ENCODE peak calls at places on chromosomes 5 and 9, in four cellular contexts. T is Calu3, V is transverse colon, N is BE2C. S is an unnamed sample.

GRCh38 chr5:142529626-142530278 is 156.1 kb downstream of the FGF1 start:
- DNase-seq in T (peak), V (no peak), N (no peak), S (no peak)

GRCh38 chr9:138112090-138112748 is 234.6 kb downstream of the CACNA1B start:
- DNase-seq in T (no peak), V (no peak), N (no peak), S (no peak)

GRCh38 chr5:7392401-7393024 is 3.4 kb upstream of the ADCY2 start:
- DNase-seq in T (peak), V (no peak), N (no peak), S (peak)

GRCh38 chr9:15155826-15156225 is 151.2 kb downstream of the TTC39B start:
- DNase-seq in T (no peak), V (no peak), N (no peak), S (no peak)

GRCh38 chr5:52794519-52794918 is 6.8 kb downstream of the ITGA1 start:
- DNase-seq in T (no peak), V (no peak), N (no peak), S (no peak)

GRCh38 chr5:139911425-139912120 is 116.0 kb downstream of the PSD2 start:
- DNase-seq in T (no peak), V (no peak), N (no peak), S (no peak)

GRCh38 chr9:91408475-91408874 is 15.2 kb downstream of the NFIL3 start:
- DNase-seq in T (no peak), V (no peak), N (no peak), S (no peak)

GRCh38 chr5:120463991-120464626 is at the start of gene PRR16:
- DNase-seq in T (peak), V (peak), N (peak), S (peak)

GRCh38 chr5:179275941-179276837 is 69.1 kb downstream of the ADAMTS2 start:
- DNase-seq in T (no peak), V (peak), N (no peak), S (no peak)

GRCh38 chr5:171390883-171391677 is 3.4 kb downstream of the NPM1 start:
- DNase-seq in T (no peak), V (no peak), N (no peak), S (no peak)

GRCh38 chr5:171388816-171389168 is 1.1 kb downstream of the NPM1 start:
- DNase-seq in T (no peak), V (no peak), N (no peak), S (peak)

GRCh38 chr5:171391996-171392577 is 4.4 kb downstream of the NPM1 start:
- DNase-seq in T (no peak), V (no peak), N (no peak), S (no peak)

GRCh38 chr5:171395042-171395441 is 7.4 kb downstream of the NPM1 start:
- DNase-seq in T (no peak), V (no peak), N (no peak), S (no peak)

GRCh38 chr5:171392585-171393159 is 5.0 kb downstream of the NPM1 start:
- DNase-seq in T (no peak), V (no peak), N (no peak), S (no peak)
- TF ChIP-seq CTCF in T (no peak), V (no peak), N (no peak), S (no peak)

DNA sequence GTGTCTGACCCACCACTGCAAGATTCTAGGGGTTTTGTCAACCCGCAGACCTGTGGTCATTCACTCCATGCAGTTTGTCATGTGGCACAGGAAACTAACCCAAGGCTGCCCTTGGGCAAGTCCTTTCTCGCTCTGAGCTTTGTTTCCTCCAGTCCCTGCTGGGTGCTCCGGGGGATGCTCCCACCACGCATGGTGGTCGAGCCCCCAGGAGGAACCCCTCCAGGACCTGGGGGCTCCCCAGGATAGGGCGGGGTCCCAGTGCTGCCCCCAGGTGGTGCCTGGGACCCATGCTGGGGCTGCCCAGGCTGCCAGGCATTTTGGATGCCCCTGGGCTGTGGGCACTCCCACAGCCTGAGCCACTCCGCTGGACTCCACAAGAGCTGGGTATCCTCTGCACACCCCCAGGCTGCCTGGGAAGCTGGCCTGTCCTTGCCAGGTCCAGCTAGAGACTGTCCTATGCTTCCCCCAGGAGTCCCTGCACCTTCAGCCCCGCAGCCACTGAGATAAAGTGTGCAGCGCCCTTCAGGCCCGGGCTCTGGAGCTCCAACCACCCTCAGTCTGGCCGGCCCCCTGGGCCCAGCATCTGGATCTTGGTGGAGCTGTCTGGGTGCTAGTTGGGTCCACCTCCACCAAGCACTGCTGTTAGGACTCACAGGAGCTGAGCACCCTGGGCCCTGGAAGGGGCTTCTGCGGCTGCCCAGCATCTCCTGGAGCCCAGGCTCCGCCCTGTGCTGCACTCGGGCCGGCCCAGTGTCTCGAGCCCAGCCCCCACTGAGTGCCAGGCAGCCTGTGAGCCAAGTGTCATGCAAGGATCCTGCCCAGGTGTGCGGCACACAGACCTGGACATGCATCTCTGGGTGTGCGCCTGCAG is 104.3 kb downstream of the PHF2 start:
- DNase-seq in T (no peak), V (peak), N (no peak), S (no peak)
- TF ChIP-seq CTCF in T (no peak), V (no peak), N (no peak), S (peak)

GRCh38 chr9:95736891-95737522 is 138.5 kb upstream of the ERCC6L2 start:
- DNase-seq in T (no peak), V (no peak), N (peak), S (peak)

GRCh38 chr9:95738438-95738837 is 137.1 kb upstream of the ERCC6L2 start:
- DNase-seq in T (no peak), V (no peak), N (no peak), S (no peak)

GRCh38 chr9:95735701-95736100 is 139.8 kb upstream of the ERCC6L2 start:
- DNase-seq in T (no peak), V (no peak), N (no peak), S (no peak)

GRCh38 chr9:95733687-95734659 is 141.5 kb upstream of the ERCC6L2 start:
- DNase-seq in T (no peak), V (no peak), N (no peak), S (no peak)

DNA sequence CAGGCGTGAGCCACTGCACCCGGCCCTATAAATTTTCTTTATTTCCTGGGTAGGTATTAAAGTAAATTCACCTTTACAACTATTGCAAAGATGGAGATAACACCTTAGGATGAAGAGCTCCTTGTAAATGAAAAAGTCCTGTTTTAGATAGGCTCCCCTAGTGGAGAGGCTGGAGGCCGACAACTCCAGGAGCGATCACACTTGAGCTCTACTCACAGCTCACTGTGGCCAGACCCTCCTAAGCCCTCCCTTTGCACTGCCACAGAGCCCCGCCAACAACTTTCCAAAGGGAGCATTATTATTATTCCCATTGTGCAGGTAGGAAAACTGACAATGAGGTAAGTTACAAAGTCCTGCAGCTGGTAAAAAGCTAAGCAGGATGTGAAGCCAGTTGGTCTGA is 139.1 kb upstream of the ERCC6L2 start:
- DNase-seq in T (no peak), V (no peak), N (no peak), S (no peak)
- TF ChIP-seq CTCF in T (peak), V (peak), N (peak), S (peak)

DNA sequence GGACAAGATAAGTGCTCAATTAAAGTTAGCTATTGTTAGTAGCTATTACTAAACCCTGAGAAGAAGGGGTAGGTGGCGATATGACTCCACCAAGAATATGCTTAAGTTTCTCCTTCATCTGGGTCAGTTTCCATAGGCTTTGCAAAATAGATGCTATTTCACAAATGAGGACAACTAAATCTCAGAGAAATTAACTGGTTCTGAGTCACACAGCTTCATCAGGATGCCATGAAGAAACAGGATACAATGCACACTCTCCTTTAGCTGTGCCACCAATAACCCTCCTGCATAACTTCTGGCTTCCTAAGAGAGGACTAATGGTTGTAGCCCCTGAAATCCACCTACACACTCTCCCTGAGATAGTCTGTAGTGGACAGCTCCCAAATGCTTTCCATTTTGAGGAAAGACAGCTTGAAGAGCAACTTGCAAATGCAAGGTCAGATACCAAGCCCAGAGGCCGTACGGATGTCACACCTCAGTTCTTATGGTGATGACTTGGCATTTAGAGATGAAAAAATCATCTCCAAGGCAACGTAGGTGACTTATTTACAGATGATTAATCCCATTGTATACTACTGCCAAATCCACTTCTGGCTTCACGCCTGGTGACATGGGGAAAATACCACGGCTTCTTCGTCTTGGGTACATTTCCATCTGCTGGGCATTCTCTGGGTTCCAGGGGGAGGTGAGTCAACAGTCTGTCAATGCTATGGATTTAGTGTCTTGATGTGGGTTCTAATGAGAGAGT is 251.4 kb upstream of the IL12B start:
- DNase-seq in T (peak), V (no peak), N (no peak), S (no peak)
- TF ChIP-seq CTCF in T (no peak), V (no peak), N (no peak), S (no peak)

DNA sequence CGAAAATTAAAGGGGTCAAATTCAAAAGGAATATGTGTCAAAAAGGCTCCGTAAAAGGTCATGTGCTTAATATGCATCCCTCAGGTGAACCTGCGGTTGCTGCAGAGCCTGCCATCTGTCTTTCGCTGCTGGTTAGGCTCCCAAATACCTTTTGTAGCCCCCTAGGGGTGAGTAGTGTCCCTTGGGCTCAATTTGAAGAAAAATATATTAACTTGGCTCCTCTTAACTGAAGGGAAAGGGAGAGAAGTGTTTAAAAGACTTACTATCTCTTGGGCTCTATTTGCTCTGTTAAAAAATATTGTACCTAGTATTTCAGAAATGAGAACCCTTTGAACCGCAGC is 176.5 kb upstream of the ADAMTSL1 start:
- DNase-seq in T (peak), V (no peak), N (no peak), S (no peak)
- TF ChIP-seq CTCF in T (no peak), V (no peak), N (no peak), S (no peak)

GRCh38 chr5:134003957-134004625 is 684 bp downstream of the VDAC1 start:
- DNase-seq in T (peak), V (peak), N (peak), S (peak)

GRCh38 chr5:134005415-134006118 is 792 bp upstream of the VDAC1 start:
- DNase-seq in T (peak), V (peak), N (peak), S (peak)

GRCh38 chr5:134003064-134003956 is 1.5 kb downstream of the VDAC1 start:
- DNase-seq in T (no peak), V (no peak), N (no peak), S (no peak)

GRCh38 chr5:134006119-134006514 is 1.3 kb upstream of the VDAC1 start:
- DNase-seq in T (no peak), V (no peak), N (no peak), S (no peak)

GRCh38 chr5:134004626-134005414 is at the start of gene VDAC1:
- DNase-seq in T (peak), V (peak), N (peak), S (peak)
- TF ChIP-seq CTCF in T (no peak), V (no peak), N (peak), S (no peak)

DNA sequence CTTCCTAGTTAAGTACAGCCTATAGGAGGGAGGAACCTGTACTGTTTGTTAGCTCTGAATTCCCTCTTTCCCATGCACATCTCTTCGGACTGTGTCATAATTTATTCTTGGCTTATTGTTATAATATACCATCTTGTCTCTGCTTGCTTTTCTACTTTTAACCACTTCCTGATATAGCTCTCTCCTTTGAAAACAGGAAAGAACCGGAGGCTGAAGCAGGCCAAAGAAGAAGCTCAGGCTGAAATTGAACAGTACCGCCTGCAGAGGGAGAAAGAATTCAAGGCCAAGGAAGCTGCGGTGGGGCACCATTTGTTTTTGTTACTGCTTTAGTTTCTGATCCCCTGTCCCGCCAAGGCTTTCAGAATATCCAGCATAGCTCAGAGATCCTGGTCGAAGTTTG is 4.8 kb downstream of the ATP6V1G1 start:
- DNase-seq in T (no peak), V (peak), N (no peak), S (no peak)
- TF ChIP-seq CTCF in T (no peak), V (peak), N (no peak), S (no peak)

GRCh38 chr9:80233102-80233843 is 661.5 kb downstream of the TLE4 start:
- DNase-seq in T (no peak), V (no peak), N (peak), S (no peak)
- TF ChIP-seq CTCF in T (no peak), V (no peak), N (no peak), S (no peak)

GRCh38 chr9:100714372-100715099 is 136.7 kb downstream of the CAVIN4 start:
- DNase-seq in T (peak), V (peak), N (peak), S (peak)
- TF ChIP-seq CTCF in T (peak), V (peak), N (peak), S (peak)

DNA sequence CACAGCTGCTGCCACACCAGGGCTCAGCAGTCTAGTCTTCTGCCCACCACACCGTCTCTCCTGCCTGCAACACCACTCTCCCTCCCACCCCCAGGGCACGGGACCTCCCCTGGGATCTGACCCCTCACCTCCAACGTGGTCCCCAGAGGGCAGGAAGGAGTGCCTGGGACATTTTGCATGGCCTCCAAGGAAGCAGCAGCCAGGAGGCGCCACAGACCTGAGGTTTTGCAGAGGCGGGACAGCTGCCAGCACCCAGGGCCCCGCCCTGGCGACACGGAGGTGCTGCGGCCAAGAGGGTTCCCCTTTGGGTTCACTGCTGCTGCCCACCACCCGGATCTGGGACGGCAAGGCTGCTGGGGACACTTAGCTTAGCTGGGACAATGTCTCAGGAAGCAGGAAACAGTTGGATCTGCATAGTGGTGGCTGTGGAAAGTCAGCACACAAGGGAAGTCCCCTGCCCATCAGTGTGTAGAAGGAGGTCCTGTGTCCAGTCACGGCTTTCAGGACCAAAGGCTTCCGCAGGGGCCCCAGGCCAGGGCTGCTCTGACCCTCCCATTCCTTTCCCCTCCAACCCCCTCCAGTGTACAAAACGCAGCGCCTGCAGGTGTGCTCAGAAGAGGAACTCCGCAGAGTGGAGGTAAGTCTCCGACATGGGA is 13.8 kb downstream of the PROP1 start:
- DNase-seq in T (peak), V (no peak), N (no peak), S (peak)
- TF ChIP-seq CTCF in T (peak), V (peak), N (no peak), S (no peak)

S was measured in nephron progenitor cell.